ENCODE peak calls at places on chromosomes 12 and 14, in ten cellular contexts. I, Y, A, O, E, S, Z, M, R and G are unnamed samples.

GRCh38 chr12:28189774-28190320 is 409 bp upstream of the CCDC91 start:
- DNase-seq in A (no peak), Z (no peak), M (no peak), I (no peak), R (peak), O (no peak), Y (no peak), S (no peak), E (no peak), G (no peak)

GRCh38 chr12:54259194-54260011 is 20.5 kb downstream of the CBX5 start:
- DNase-seq in I (no peak), Y (peak), R (peak), M (peak), A (peak), O (no peak), S (peak), Z (peak), E (peak), G (peak)

GRCh38 chr14:63438065-63438757 is 105.0 kb downstream of the PPP2R5E start:
- DNase-seq in S (no peak), O (peak), A (peak), M (peak), E (peak), Z (no peak), R (peak), Y (peak), I (no peak), G (peak)

GRCh38 chr14:24876996-24877395 is 173.0 kb downstream of the STXBP6 start:
- DNase-seq in Z (no peak), M (no peak), A (no peak), O (no peak), S (no peak), R (no peak), E (no peak), I (no peak), Y (no peak), G (no peak)

GRCh38 chr12:42603246-42603645 is 13.7 kb upstream of the PRICKLE1 start:
- DNase-seq in Z (no peak), E (no peak), A (no peak), I (no peak), O (no peak), Y (no peak), M (no peak), R (no peak), S (no peak), G (peak)

GRCh38 chr12:79776111-79776510 is 85.3 kb upstream of the PAWR start:
- DNase-seq in S (no peak), I (no peak), A (no peak), R (no peak), O (no peak), Z (no peak), M (peak), E (no peak), Y (no peak), G (no peak)

GRCh38 chr12:66014818-66015217 is 115.7 kb downstream of the LLPH start:
- DNase-seq in I (no peak), M (peak), Z (no peak), S (no peak), R (no peak), Y (no peak), E (no peak), A (no peak), O (no peak), G (no peak)

GRCh38 chr14:21723431-21724045 is 49.9 kb upstream of the OR4E1 start:
- DNase-seq in A (peak), R (peak), S (no peak), E (no peak), Y (no peak), I (no peak), Z (peak), M (peak), O (no peak), G (peak)

GRCh38 chr12:108857158-108857407 is 300 bp downstream of the SSH1 start:
- DNase-seq in R (no peak), Z (no peak), Y (no peak), O (no peak), A (no peak), E (no peak), M (no peak), S (no peak), I (no peak), G (no peak)

GRCh38 chr12:124399622-124400021 is 104.7 kb downstream of the RFLNA start:
- DNase-seq in I (no peak), A (no peak), S (no peak), O (no peak), Z (peak), M (peak), Y (no peak), R (peak), E (no peak), G (peak)

GRCh38 chr14:75542585-75543091 is 20.4 kb downstream of the BATF start:
- DNase-seq in E (peak), Y (peak), R (peak), Z (no peak), S (no peak), O (no peak), I (peak), A (no peak), M (peak), G (no peak)